ENCODE peak calls at places on chromosomes 1 and 21, in five cellular contexts. One of them, this sample, is unnamed.
A peak's percentile ranks its signal among the peaks of the same experiment; 100 is the strongest.

GRCh38 chr1:6088956-6089355 is 43.3 kb downstream of the KCNAB2 start:
- DNase-seq in HCT116: no peak
- DNase-seq in CD4-positive, alpha-beta T cell: no peak
- DNase-seq in neuronal stem cell: no peak
- DNase-seq in lung: no peak
- DNase-seq in this sample: no peak

GRCh38 chr1:88735909-88736308 is 51.8 kb downstream of the PKN2 start:
- DNase-seq in HCT116: no peak
- DNase-seq in CD4-positive, alpha-beta T cell: no peak
- DNase-seq in neuronal stem cell: no peak
- DNase-seq in lung: no peak
- DNase-seq in this sample: no peak

GRCh38 chr21:27505516-27505915 is 538.6 kb upstream of the ADAMTS5 start:
- DNase-seq in HCT116: no peak
- DNase-seq in CD4-positive, alpha-beta T cell: no peak
- DNase-seq in neuronal stem cell: no peak
- DNase-seq in lung: no peak
- DNase-seq in this sample: no peak

GRCh38 chr1:50969611-50970507 is at the start of gene CDKN2C:
- DNase-seq in HCT116: no peak
- DNase-seq in CD4-positive, alpha-beta T cell: peak; percentile 25
- DNase-seq in neuronal stem cell: no peak
- DNase-seq in lung: peak; percentile 65
- DNase-seq in this sample: peak; percentile 92

GRCh38 chr1:169245706-169246105 is 121.9 kb downstream of the NME7 start:
- DNase-seq in HCT116: no peak
- DNase-seq in CD4-positive, alpha-beta T cell: no peak
- DNase-seq in neuronal stem cell: no peak
- DNase-seq in lung: no peak
- DNase-seq in this sample: no peak

GRCh38 chr1:206582537-206583460 is 29.5 kb downstream of the EIF2D start:
- DNase-seq in HCT116: no peak
- DNase-seq in CD4-positive, alpha-beta T cell: no peak
- DNase-seq in neuronal stem cell: no peak
- DNase-seq in lung: no peak
- DNase-seq in this sample: no peak

GRCh38 chr1:244010191-244010590 is 40.9 kb upstream of the ZBTB18 start:
- DNase-seq in HCT116: no peak
- DNase-seq in CD4-positive, alpha-beta T cell: no peak
- DNase-seq in neuronal stem cell: no peak
- DNase-seq in lung: no peak
- DNase-seq in this sample: no peak

GRCh38 chr1:206048582-206048981 is 4.4 kb upstream of the RHEX start:
- DNase-seq in HCT116: no peak
- DNase-seq in CD4-positive, alpha-beta T cell: no peak
- DNase-seq in neuronal stem cell: no peak
- DNase-seq in lung: no peak
- DNase-seq in this sample: no peak

GRCh38 chr1:103144681-103145080 is 36.4 kb upstream of the COL11A1 start:
- DNase-seq in HCT116: no peak
- DNase-seq in CD4-positive, alpha-beta T cell: no peak
- DNase-seq in neuronal stem cell: no peak
- DNase-seq in lung: no peak
- DNase-seq in this sample: no peak

GRCh38 chr1:72579629-72580028 is 297.3 kb upstream of the NEGR1 start:
- DNase-seq in HCT116: no peak
- DNase-seq in CD4-positive, alpha-beta T cell: no peak
- DNase-seq in neuronal stem cell: no peak
- DNase-seq in lung: no peak
- DNase-seq in this sample: no peak

GRCh38 chr21:39434950-39435349 is 10.6 kb downstream of the LCA5L start:
- DNase-seq in HCT116: no peak
- DNase-seq in CD4-positive, alpha-beta T cell: no peak
- DNase-seq in neuronal stem cell: no peak
- DNase-seq in lung: no peak
- DNase-seq in this sample: no peak
- H3K27ac ChIP-seq in HCT116: no peak overlapping the region
- H3K27ac ChIP-seq in CD4-positive, alpha-beta T cell: no peak overlapping the region
- H3K27ac ChIP-seq in neuronal stem cell: no peak overlapping the region
- H3K27ac ChIP-seq in lung: no peak overlapping the region
- H3K27ac ChIP-seq in this sample: no peak overlapping the region

GRCh38 chr1:24917327-24918074 is 12.6 kb downstream of the RUNX3 start:
- DNase-seq in HCT116: no peak
- DNase-seq in CD4-positive, alpha-beta T cell: no peak
- DNase-seq in neuronal stem cell: no peak
- DNase-seq in lung: no peak
- DNase-seq in this sample: no peak
- H3K27ac ChIP-seq in HCT116: no peak overlapping the region
- H3K27ac ChIP-seq in CD4-positive, alpha-beta T cell: no peak overlapping the region
- H3K27ac ChIP-seq in neuronal stem cell: no peak overlapping the region
- H3K27ac ChIP-seq in lung: no peak overlapping the region
- H3K27ac ChIP-seq in this sample: no peak overlapping the region

GRCh38 chr1:201690528-201690927 is 138.4 kb upstream of the IPO9 start:
- DNase-seq in HCT116: no peak
- DNase-seq in CD4-positive, alpha-beta T cell: no peak
- DNase-seq in neuronal stem cell: no peak
- DNase-seq in lung: no peak
- DNase-seq in this sample: no peak

GRCh38 chr1:201689647-201690046 is 139.3 kb upstream of the IPO9 start:
- DNase-seq in HCT116: no peak
- DNase-seq in CD4-positive, alpha-beta T cell: no peak
- DNase-seq in neuronal stem cell: no peak
- DNase-seq in lung: no peak
- DNase-seq in this sample: no peak

GRCh38 chr1:201685485-201685884 is 143.5 kb upstream of the IPO9 start:
- DNase-seq in HCT116: no peak
- DNase-seq in CD4-positive, alpha-beta T cell: no peak
- DNase-seq in neuronal stem cell: no peak
- DNase-seq in lung: no peak
- DNase-seq in this sample: no peak

GRCh38 chr1:201683397-201683796 is 144.5 kb downstream of the NAV1 start:
- DNase-seq in HCT116: no peak
- DNase-seq in CD4-positive, alpha-beta T cell: no peak
- DNase-seq in neuronal stem cell: no peak
- DNase-seq in lung: no peak
- DNase-seq in this sample: no peak

GRCh38 chr1:201686709-201687455 is 142.1 kb upstream of the IPO9 start:
- DNase-seq in HCT116: no peak
- DNase-seq in CD4-positive, alpha-beta T cell: no peak
- DNase-seq in neuronal stem cell: no peak
- DNase-seq in lung: no peak
- DNase-seq in this sample: no peak
- H3K27ac ChIP-seq in HCT116: no peak overlapping the region
- H3K27ac ChIP-seq in CD4-positive, alpha-beta T cell: no peak overlapping the region
- H3K27ac ChIP-seq in neuronal stem cell: no peak overlapping the region
- H3K27ac ChIP-seq in lung: no peak overlapping the region
- H3K27ac ChIP-seq in this sample: no peak overlapping the region

DNA sequence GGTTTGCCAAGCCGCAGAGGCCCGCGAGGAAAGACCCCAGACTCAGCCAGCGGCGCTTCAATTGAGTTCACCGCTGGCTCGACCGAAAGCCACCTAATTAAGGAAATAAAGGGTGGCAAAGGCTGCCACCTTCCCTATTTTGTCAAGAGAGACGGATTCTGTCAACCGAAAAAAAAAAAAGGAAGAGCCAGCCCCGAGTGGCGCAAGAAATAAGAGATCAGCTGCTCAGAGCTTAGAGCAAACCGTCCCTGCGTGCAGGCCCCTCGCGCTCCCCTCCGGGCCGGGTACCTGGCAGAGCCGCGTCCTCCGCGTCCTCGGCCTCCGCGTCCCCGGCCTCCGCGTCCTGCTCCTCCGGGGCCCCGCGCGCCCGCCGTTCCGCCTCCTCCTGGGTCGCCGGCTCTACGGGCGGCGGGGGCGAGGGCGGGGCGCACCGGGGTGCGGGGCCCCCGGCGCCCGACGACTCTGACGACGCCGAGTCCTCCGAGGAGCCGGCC is 989 bp downstream of the CCSAP start:
- DNase-seq in HCT116: no peak
- DNase-seq in CD4-positive, alpha-beta T cell: no peak
- DNase-seq in neuronal stem cell: peak; percentile 50
- DNase-seq in lung: no peak
- DNase-seq in this sample: no peak
- H3K27ac ChIP-seq in HCT116: peak overlapping the region; percentile 64
- H3K27ac ChIP-seq in CD4-positive, alpha-beta T cell: peak overlapping the region; percentile 29
- H3K27ac ChIP-seq in neuronal stem cell: peak overlapping the region; percentile 94
- H3K27ac ChIP-seq in lung: peak overlapping the region; percentile 90
- H3K27ac ChIP-seq in this sample: no peak overlapping the region

GRCh38 chr1:8222789-8223188 is 95.1 kb upstream of the SLC45A1 start:
- DNase-seq in HCT116: no peak
- DNase-seq in CD4-positive, alpha-beta T cell: no peak
- DNase-seq in neuronal stem cell: no peak
- DNase-seq in lung: no peak
- DNase-seq in this sample: no peak
- H3K27ac ChIP-seq in HCT116: no peak overlapping the region
- H3K27ac ChIP-seq in CD4-positive, alpha-beta T cell: no peak overlapping the region
- H3K27ac ChIP-seq in neuronal stem cell: no peak overlapping the region
- H3K27ac ChIP-seq in lung: no peak overlapping the region
- H3K27ac ChIP-seq in this sample: no peak overlapping the region

DNA sequence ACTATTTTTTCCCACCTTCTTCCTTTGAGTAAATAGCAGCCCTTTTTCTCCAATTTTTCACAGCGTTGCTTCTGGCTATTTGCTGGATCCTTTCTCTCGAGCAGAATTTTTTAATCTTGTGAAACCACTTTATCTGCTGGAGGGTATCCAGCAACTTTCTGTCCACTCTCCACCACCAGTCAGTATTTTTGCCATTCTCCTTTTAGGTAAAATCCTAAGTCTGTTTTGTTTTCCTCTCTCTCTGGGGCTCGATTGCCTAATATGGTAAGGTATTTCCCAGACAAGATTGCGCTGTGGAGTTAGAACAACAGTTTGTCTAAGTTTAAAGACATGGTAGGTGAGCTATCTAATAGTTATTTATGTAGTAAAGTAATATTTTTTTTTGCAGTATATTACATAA is 156.9 kb downstream of the PPP1R12B start:
- DNase-seq in HCT116: no peak
- DNase-seq in CD4-positive, alpha-beta T cell: no peak
- DNase-seq in neuronal stem cell: no peak
- DNase-seq in lung: no peak
- DNase-seq in this sample: no peak
- H3K27ac ChIP-seq in HCT116: no peak overlapping the region
- H3K27ac ChIP-seq in CD4-positive, alpha-beta T cell: no peak overlapping the region
- H3K27ac ChIP-seq in neuronal stem cell: no peak overlapping the region
- H3K27ac ChIP-seq in lung: no peak overlapping the region
- H3K27ac ChIP-seq in this sample: no peak overlapping the region

DNA sequence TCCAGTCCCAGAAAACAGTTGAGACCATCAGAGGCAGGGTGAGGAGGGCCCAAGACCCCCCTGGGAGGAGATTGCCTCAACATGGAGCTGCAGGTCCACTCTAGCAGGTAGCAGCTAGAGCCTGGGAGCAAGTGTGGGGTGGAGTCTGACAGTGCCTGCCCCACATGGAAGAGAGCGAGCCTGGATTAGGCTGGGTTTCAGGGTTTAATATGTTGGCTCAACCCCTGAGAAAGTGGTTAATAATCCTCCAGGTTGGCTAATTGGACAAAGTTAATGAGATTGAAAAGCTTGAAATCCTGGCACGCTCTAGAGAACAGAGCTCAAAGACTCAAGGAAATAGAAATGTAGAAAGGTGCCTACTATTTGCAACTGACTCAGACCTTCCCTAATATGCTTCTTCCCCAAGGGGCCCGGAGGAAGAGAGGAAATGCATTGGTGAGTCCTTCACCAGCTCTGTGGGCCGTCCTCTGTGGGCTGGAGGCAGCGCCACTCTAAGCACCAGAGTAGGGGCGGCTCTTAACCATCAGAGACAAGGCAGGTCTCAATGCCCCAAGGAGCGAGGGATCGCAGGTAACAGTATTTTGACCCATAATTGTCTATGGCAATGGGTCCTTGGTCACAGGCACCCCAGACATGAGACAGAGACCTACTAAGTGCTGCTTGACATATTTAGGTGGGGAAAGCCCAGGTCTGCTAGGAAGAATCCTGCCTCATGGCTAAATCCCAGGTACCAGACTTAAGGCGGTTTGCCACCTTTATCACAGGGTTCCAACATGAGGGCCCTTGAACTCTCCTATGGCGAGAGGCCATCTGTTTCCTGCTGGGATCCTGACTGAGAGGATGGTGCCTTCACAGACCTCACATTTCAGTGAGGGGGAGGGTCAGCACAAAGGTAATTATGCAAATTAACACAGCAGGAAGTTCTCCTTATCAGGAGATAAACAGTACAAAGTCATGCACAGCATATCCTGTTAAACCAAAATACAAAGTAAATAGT is 33.8 kb downstream of the RSPH1 start:
- DNase-seq in HCT116: no peak
- DNase-seq in CD4-positive, alpha-beta T cell: no peak
- DNase-seq in neuronal stem cell: no peak
- DNase-seq in lung: no peak
- DNase-seq in this sample: no peak
- H3K27ac ChIP-seq in HCT116: no peak overlapping the region
- H3K27ac ChIP-seq in CD4-positive, alpha-beta T cell: no peak overlapping the region
- H3K27ac ChIP-seq in neuronal stem cell: no peak overlapping the region
- H3K27ac ChIP-seq in lung: peak overlapping the region; percentile 64
- H3K27ac ChIP-seq in this sample: no peak overlapping the region

GRCh38 chr1:13945856-13946255 is 245.9 kb downstream of the PRDM2 start:
- DNase-seq in HCT116: no peak
- DNase-seq in CD4-positive, alpha-beta T cell: no peak
- DNase-seq in neuronal stem cell: no peak
- DNase-seq in lung: no peak
- DNase-seq in this sample: no peak
- H3K27ac ChIP-seq in HCT116: no peak overlapping the region
- H3K27ac ChIP-seq in CD4-positive, alpha-beta T cell: no peak overlapping the region
- H3K27ac ChIP-seq in neuronal stem cell: no peak overlapping the region
- H3K27ac ChIP-seq in lung: no peak overlapping the region
- H3K27ac ChIP-seq in this sample: no peak overlapping the region

This sample was measured in SK-N-MC.